ENCODE peak calls at places on chromosomes 1 and 21, in four cellular contexts. One of them, this sample, is unnamed.
A peak's percentile ranks its signal among the peaks of the same experiment; 100 is the strongest.

GRCh38 chr1:223207293-223208066 is 64.4 kb upstream of the TLR5 start:
- DNase-seq in stomach: no peak
- DNase-seq in GM23338: no peak
- DNase-seq in IMR-90: peak; percentile 34
- DNase-seq in this sample: no peak

GRCh38 chr1:64122588-64122987 is 80.8 kb upstream of the UBE2U start:
- DNase-seq in stomach: no peak
- DNase-seq in GM23338: no peak
- DNase-seq in IMR-90: no peak
- DNase-seq in this sample: no peak

GRCh38 chr1:168637350-168637991 is 61.1 kb downstream of the XCL1 start:
- DNase-seq in stomach: no peak
- DNase-seq in GM23338: peak; percentile 86
- DNase-seq in IMR-90: peak; percentile 38
- DNase-seq in this sample: peak; percentile 38

GRCh38 chr1:183023146-183023600 is at the start of gene LAMC1:
- DNase-seq in stomach: peak; percentile 61
- DNase-seq in GM23338: peak; percentile 95
- DNase-seq in IMR-90: peak; percentile 80
- DNase-seq in this sample: peak; percentile 80

GRCh38 chr1:157955269-157955668 is 38.2 kb upstream of the KIRREL1 start:
- DNase-seq in stomach: no peak
- DNase-seq in GM23338: no peak
- DNase-seq in IMR-90: no peak
- DNase-seq in this sample: no peak

GRCh38 chr1:37315236-37315870 is 159.0 kb upstream of the ZC3H12A start:
- DNase-seq in stomach: no peak
- DNase-seq in GM23338: peak; percentile 73
- DNase-seq in IMR-90: no peak
- DNase-seq in this sample: no peak

GRCh38 chr1:3618904-3619671 is 5.7 kb upstream of the TPRG1L start:
- DNase-seq in stomach: peak; percentile 79
- DNase-seq in GM23338: peak; percentile 93
- DNase-seq in IMR-90: peak; percentile 80
- DNase-seq in this sample: peak; percentile 86

GRCh38 chr1:181508486-181509165 is 25.3 kb downstream of the CACNA1E start:
- DNase-seq in stomach: no peak
- DNase-seq in GM23338: no peak
- DNase-seq in IMR-90: peak; percentile 4
- DNase-seq in this sample: no peak

GRCh38 chr1:13723810-13724209 is 23.8 kb downstream of the PRDM2 start:
- DNase-seq in stomach: peak; percentile 28
- DNase-seq in GM23338: peak; percentile 66
- DNase-seq in IMR-90: no peak
- DNase-seq in this sample: peak; percentile 22

GRCh38 chr1:7940745-7941436 is at the start of gene TNFRSF9:
- DNase-seq in stomach: peak; percentile 29
- DNase-seq in GM23338: no peak
- DNase-seq in IMR-90: peak; percentile 54
- DNase-seq in this sample: peak; percentile 41

GRCh38 chr1:157450106-157450505 is 102.2 kb downstream of the FCRL5 start:
- DNase-seq in stomach: no peak
- DNase-seq in GM23338: no peak
- DNase-seq in IMR-90: no peak
- DNase-seq in this sample: no peak

GRCh38 chr1:109769335-109770078 is 5.8 kb upstream of the EPS8L3 start:
- DNase-seq in stomach: peak; percentile 16
- DNase-seq in GM23338: no peak
- DNase-seq in IMR-90: peak; percentile 95
- DNase-seq in this sample: peak; percentile 48

GRCh38 chr1:21293537-21294265 is 3.4 kb upstream of the ECE1 start:
- DNase-seq in stomach: no peak
- DNase-seq in GM23338: no peak
- DNase-seq in IMR-90: no peak
- DNase-seq in this sample: no peak

GRCh38 chr1:247228133-247228532 is 27.7 kb upstream of the VN1R5 start:
- DNase-seq in stomach: no peak
- DNase-seq in GM23338: peak; percentile 50
- DNase-seq in IMR-90: peak; percentile 45
- DNase-seq in this sample: peak; percentile 41

GRCh38 chr1:44740179-44740617 is 561 bp downstream of the KIF2C start:
- DNase-seq in stomach: no peak
- DNase-seq in GM23338: no peak
- DNase-seq in IMR-90: no peak
- DNase-seq in this sample: no peak

GRCh38 chr1:36882536-36883285 is 151.6 kb downstream of the GRIK3 start:
- DNase-seq in stomach: peak; percentile 9
- DNase-seq in GM23338: no peak
- DNase-seq in IMR-90: no peak
- DNase-seq in this sample: no peak

GRCh38 chr1:147243228-147243685 is 773 bp downstream of the CHD1L start:
- DNase-seq in stomach: no peak
- DNase-seq in GM23338: peak; percentile 68
- DNase-seq in IMR-90: peak; percentile 86
- DNase-seq in this sample: no peak

GRCh38 chr1:24830680-24831272 is 85.5 kb downstream of the CLIC4 start:
- DNase-seq in stomach: no peak
- DNase-seq in GM23338: peak; percentile 82
- DNase-seq in IMR-90: peak; percentile 79
- DNase-seq in this sample: peak; percentile 87

GRCh38 chr1:54069792-54070548 is 16.6 kb downstream of the TCEANC2 start:
- DNase-seq in stomach: no peak
- DNase-seq in GM23338: peak; percentile 56
- DNase-seq in IMR-90: peak; percentile 67
- DNase-seq in this sample: peak; percentile 70

GRCh38 chr1:75053207-75053606 is 81.0 kb upstream of the LHX8 start:
- DNase-seq in stomach: no peak
- DNase-seq in GM23338: peak; percentile 75
- DNase-seq in IMR-90: no peak
- DNase-seq in this sample: no peak

GRCh38 chr1:206909167-206909882 is 12.1 kb downstream of the IL24 start:
- DNase-seq in stomach: peak; percentile 96
- DNase-seq in GM23338: peak; percentile 83
- DNase-seq in IMR-90: no peak
- DNase-seq in this sample: no peak

GRCh38 chr1:151574575-151575529 is 34.7 kb downstream of the TUFT1 start:
- DNase-seq in stomach: peak; percentile 57
- DNase-seq in GM23338: no peak
- DNase-seq in IMR-90: peak; percentile 87
- DNase-seq in this sample: peak; percentile 96

GRCh38 chr1:111372336-111372965 is 55.1 kb downstream of the OVGP1 start:
- DNase-seq in stomach: no peak
- DNase-seq in GM23338: no peak
- DNase-seq in IMR-90: no peak
- DNase-seq in this sample: no peak

GRCh38 chr1:238257018-238257417 is 366.3 kb upstream of the ZP4 start:
- DNase-seq in stomach: no peak
- DNase-seq in GM23338: no peak
- DNase-seq in IMR-90: no peak
- DNase-seq in this sample: no peak

GRCh38 chr21:14414932-14415508 is 32.1 kb upstream of the HSPA13 start:
- DNase-seq in stomach: no peak
- DNase-seq in GM23338: no peak
- DNase-seq in IMR-90: no peak
- DNase-seq in this sample: no peak

GRCh38 chr1:67700692-67701410 is 15.8 kb downstream of the GADD45A start:
- DNase-seq in stomach: no peak
- DNase-seq in GM23338: peak; percentile 81
- DNase-seq in IMR-90: peak; percentile 73
- DNase-seq in this sample: peak; percentile 35

GRCh38 chr1:12604114-12604874 is 13.7 kb downstream of the DHRS3 start:
- DNase-seq in stomach: peak; percentile 70
- DNase-seq in GM23338: no peak
- DNase-seq in IMR-90: peak; percentile 99
- DNase-seq in this sample: peak; percentile 99

GRCh38 chr1:15308135-15308534 is 61.1 kb downstream of the FHAD1 start:
- DNase-seq in stomach: no peak
- DNase-seq in GM23338: no peak
- DNase-seq in IMR-90: no peak
- DNase-seq in this sample: no peak

GRCh38 chr1:15304708-15305326 is 57.8 kb downstream of the FHAD1 start:
- DNase-seq in stomach: peak; percentile 76
- DNase-seq in GM23338: peak; percentile 91
- DNase-seq in IMR-90: peak; percentile 56
- DNase-seq in this sample: peak; percentile 34

GRCh38 chr1:15303912-15304311 is 56.9 kb downstream of the FHAD1 start:
- DNase-seq in stomach: no peak
- DNase-seq in GM23338: no peak
- DNase-seq in IMR-90: no peak
- DNase-seq in this sample: no peak

GRCh38 chr1:15308621-15309027 is 61.6 kb downstream of the FHAD1 start:
- DNase-seq in stomach: peak; percentile 40
- DNase-seq in GM23338: no peak
- DNase-seq in IMR-90: no peak
- DNase-seq in this sample: no peak

GRCh38 chr1:15305366-15305765 is 58.3 kb downstream of the FHAD1 start:
- DNase-seq in stomach: no peak
- DNase-seq in GM23338: no peak
- DNase-seq in IMR-90: peak; percentile 31
- DNase-seq in this sample: peak; percentile 41
- H3K4me3 ChIP-seq in stomach: no peak overlapping the region
- H3K4me3 ChIP-seq in GM23338: no peak overlapping the region
- H3K4me3 ChIP-seq in IMR-90: no peak overlapping the region
- H3K4me3 ChIP-seq in this sample: no peak overlapping the region

GRCh38 chr1:70222716-70223235 is 1.6 kb downstream of the SRSF11 start:
- DNase-seq in stomach: no peak
- DNase-seq in GM23338: no peak
- DNase-seq in IMR-90: no peak
- DNase-seq in this sample: no peak

GRCh38 chr1:70220517-70221240 is 501 bp upstream of the SRSF11 start:
- DNase-seq in stomach: no peak
- DNase-seq in GM23338: peak; percentile 8
- DNase-seq in IMR-90: no peak
- DNase-seq in this sample: no peak

GRCh38 chr1:70224954-70225353 is 3.8 kb downstream of the SRSF11 start:
- DNase-seq in stomach: no peak
- DNase-seq in GM23338: no peak
- DNase-seq in IMR-90: no peak
- DNase-seq in this sample: no peak

GRCh38 chr1:70220015-70220414 is 1.2 kb upstream of the SRSF11 start:
- DNase-seq in stomach: no peak
- DNase-seq in GM23338: no peak
- DNase-seq in IMR-90: no peak
- DNase-seq in this sample: no peak

GRCh38 chr1:70221241-70222077 is at the start of gene SRSF11:
- DNase-seq in stomach: peak; percentile 97
- DNase-seq in GM23338: peak; percentile 97
- DNase-seq in IMR-90: peak; percentile 91
- DNase-seq in this sample: peak; percentile 92
- TF ChIP-seq CTCF in stomach: no peak
- TF ChIP-seq CTCF in GM23338: no peak
- TF ChIP-seq CTCF in IMR-90: no peak
- TF ChIP-seq CTCF in this sample: no peak

DNA sequence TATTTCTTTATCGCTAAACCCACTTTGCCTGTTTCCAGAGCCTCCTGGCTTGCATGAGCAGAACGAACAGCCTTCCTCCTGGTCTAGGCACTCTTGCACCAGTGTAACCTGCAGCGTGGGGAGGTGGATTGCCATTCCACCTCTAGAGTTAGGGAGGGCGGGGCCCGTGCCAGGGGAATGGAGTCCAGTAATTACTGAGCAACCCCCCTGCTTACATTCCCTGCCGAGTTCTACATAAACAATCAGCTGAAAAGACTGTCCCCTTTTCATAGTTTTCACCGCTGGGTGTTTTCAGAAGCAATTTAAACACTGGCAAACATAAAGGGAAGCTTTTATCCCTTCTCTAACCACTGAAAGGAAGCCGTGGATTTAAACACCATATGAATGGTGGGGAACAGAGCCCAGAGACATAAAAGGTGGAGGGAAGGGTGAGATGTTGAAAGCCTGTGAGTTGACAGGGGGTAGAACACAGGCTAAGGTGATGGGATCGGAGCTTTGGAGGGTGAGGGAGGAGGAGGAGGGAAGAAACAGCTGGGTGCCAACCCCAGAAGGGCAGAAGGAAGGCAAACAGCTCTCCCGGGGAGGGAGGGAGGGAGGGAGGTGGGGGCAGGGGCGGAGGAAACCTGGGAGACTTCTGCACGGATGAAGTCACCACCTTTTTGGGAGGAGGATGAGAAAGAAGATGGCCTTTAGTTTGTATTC is 68.0 kb upstream of the WDR26 start:
- DNase-seq in stomach: peak; percentile 56
- DNase-seq in GM23338: peak; percentile 53
- DNase-seq in IMR-90: no peak
- DNase-seq in this sample: no peak
- H3K4me3 ChIP-seq in stomach: no peak overlapping the region
- H3K4me3 ChIP-seq in GM23338: peak overlapping the region; percentile 32
- H3K4me3 ChIP-seq in IMR-90: no peak overlapping the region
- H3K4me3 ChIP-seq in this sample: no peak overlapping the region

GRCh38 chr21:44711327-44712202 is at the start of gene TSPEAR:
- DNase-seq in stomach: no peak
- DNase-seq in GM23338: peak; percentile 57
- DNase-seq in IMR-90: no peak
- DNase-seq in this sample: no peak
- TF ChIP-seq CTCF in stomach: no peak
- TF ChIP-seq CTCF in GM23338: no peak
- TF ChIP-seq CTCF in IMR-90: no peak
- TF ChIP-seq CTCF in this sample: no peak

This sample was measured in fibroblast of the aortic adventitia.